ENCODE peak calls at places on chromosome 15, in four cellular contexts. J is uterus, E is adrenal gland, T is ovary. K is an unnamed sample. For H3K36me3, the result is how much of the 10 kb centered on the place peaks cover.

GRCh38 chr15:58528197-58528870 is 96.5 kb downstream of the LIPC start:
- DNase-seq in T (no peak), J (no peak), E (peak), K (no peak)

GRCh38 chr15:95574053-95574452 is 756.4 kb upstream of the NR2F2 start:
- DNase-seq in T (no peak), J (no peak), E (no peak), K (no peak)

GRCh38 chr15:66670198-66670597 is 31.8 kb upstream of the SMAD6 start:
- DNase-seq in E (no peak), T (no peak), J (no peak), K (no peak)

GRCh38 chr15:98896802-98897732 is 110.5 kb downstream of the PGPEP1L start:
- DNase-seq in J (peak), T (peak), E (peak), K (no peak)

GRCh38 chr15:50114381-50114780 is 4.7 kb downstream of the ATP8B4 start:
- DNase-seq in J (no peak), E (peak), T (no peak), K (no peak)

GRCh38 chr15:92121047-92121446 is 267.5 kb downstream of the SLCO3A1 start:
- DNase-seq in T (no peak), E (no peak), J (no peak), K (no peak)

GRCh38 chr15:95290376-95290973 is 1040.0 kb upstream of the NR2F2 start:
- DNase-seq in T (no peak), E (no peak), J (no peak), K (no peak)

GRCh38 chr15:98939311-98940080 is 68.1 kb downstream of the PGPEP1L start:
- DNase-seq in E (no peak), T (no peak), J (no peak), K (no peak)

GRCh38 chr15:98063311-98063710 is 102.8 kb downstream of the ARRDC4 start:
- DNase-seq in T (no peak), J (no peak), E (no peak), K (no peak)

GRCh38 chr15:57591822-57592367 is at the start of gene MYZAP:
- DNase-seq in J (peak), T (peak), E (peak), K (peak)

GRCh38 chr15:60583194-60583593 is 104.3 kb upstream of the ICE2 start:
- DNase-seq in E (peak), J (no peak), T (no peak), K (no peak)

GRCh38 chr15:52206446-52206845 is 15.3 kb upstream of the GNB5 start:
- DNase-seq in T (no peak), E (no peak), J (no peak), K (no peak)

GRCh38 chr15:99929266-99929665 is 196.0 kb upstream of the LYSMD4 start:
- DNase-seq in J (no peak), T (no peak), E (no peak), K (no peak)

GRCh38 chr15:54312528-54312927 is 334.3 kb downstream of the UNC13C start:
- DNase-seq in T (no peak), J (no peak), E (no peak), K (no peak)

GRCh38 chr15:49813615-49814014 is 192.8 kb downstream of the DTWD1 start:
- DNase-seq in T (no peak), J (no peak), E (no peak), K (no peak)

GRCh38 chr15:68157074-68157473 is 48.1 kb downstream of the CALML4 start:
- DNase-seq in J (no peak), T (no peak), E (no peak), K (no peak)

GRCh38 chr15:67137319-67137718 is 71.9 kb downstream of the SMAD3 start:
- DNase-seq in J (no peak), T (no peak), E (no peak), K (no peak)

GRCh38 chr15:42056934-42057743 is 36.3 kb upstream of the PLA2G4E start:
- DNase-seq in E (peak), J (no peak), T (peak), K (peak)
- TF ChIP-seq POLR2A in E (no peak), J (no peak), T (no peak), K (peak)

DNA sequence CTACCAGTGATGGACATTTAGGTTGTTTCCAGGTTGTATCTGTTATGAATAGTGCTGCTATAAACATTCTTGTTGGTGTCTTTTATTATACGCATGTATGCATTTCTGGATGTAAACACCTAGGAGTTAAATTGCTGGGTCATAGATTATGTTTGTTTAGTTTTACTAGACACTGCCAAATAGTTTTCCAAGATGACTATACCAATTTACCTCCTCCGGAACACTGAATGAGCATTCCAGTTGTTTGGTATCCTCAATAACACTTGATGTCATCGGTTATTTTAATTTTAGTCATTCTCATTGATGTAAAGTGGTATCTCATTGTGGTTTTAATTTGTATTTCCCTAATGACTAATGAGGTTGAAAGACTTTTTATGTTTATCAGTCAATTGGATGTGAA is 36.6 kb upstream of the ARID3B start:
- DNase-seq in J (no peak), E (no peak), T (no peak), K (no peak)
- H3K36me3 ChIP-seq in J (under half), E (under half), T (under half), K (under half)

GRCh38 chr15:70196314-70197291 is 98.9 kb upstream of the TLE3 start:
- DNase-seq in T (peak), E (no peak), J (peak), K (peak)
- TF ChIP-seq POLR2A in T (no peak), E (no peak), J (no peak), K (no peak)

GRCh38 chr15:90911906-90912769 is 9.0 kb downstream of the MAN2A2 start:
- DNase-seq in T (no peak), E (no peak), J (no peak), K (no peak)
- H3K36me3 ChIP-seq in T (under half), E (half or more), J (under half), K (under half)

GRCh38 chr15:88400069-88400468 is 67.1 kb downstream of the MRPL46 start:
- DNase-seq in E (no peak), J (no peak), T (no peak), K (no peak)
- TF ChIP-seq POLR2A in E (no peak), J (no peak), T (no peak), K (no peak)

GRCh38 chr15:89329329-89330084 is 5.1 kb downstream of the POLG start:
- DNase-seq in J (no peak), T (no peak), E (no peak), K (no peak)
- H3K36me3 ChIP-seq in J (under half), T (under half), E (half or more), K (under half)

GRCh38 chr15:34994925-34995324 is 6.8 kb upstream of the ZNF770 start:
- DNase-seq in T (no peak), J (no peak), E (no peak), K (no peak)
- TF ChIP-seq POLR2A in T (no peak), J (no peak), E (no peak), K (no peak)

DNA sequence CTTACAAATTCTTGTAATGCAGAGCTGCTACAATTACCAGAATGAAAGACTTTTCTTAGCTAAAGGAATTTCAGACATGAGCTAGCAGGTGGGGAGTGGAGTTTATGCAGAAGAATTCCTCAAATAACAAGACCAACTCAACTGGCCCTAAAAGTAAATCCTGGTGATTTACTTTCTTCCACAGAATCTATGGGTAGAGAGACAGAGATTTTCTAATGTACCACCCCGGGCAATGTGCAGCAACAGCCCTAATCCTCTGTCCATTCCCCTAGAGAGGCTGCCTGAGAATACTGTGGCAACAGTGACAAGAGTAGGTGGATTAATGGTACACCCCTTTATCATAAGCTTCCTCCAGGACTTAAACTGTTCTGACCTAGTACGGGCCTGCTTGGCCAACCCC is 55.2 kb downstream of the AQR start:
- DNase-seq in E (no peak), T (no peak), J (no peak), K (no peak)
- H3K36me3 ChIP-seq in E (half or more), T (under half), J (under half), K (under half)

GRCh38 chr15:90557147-90557546 is 27.4 kb downstream of the CRTC3 start:
- DNase-seq in T (no peak), J (no peak), E (no peak), K (no peak)

GRCh38 chr15:90560229-90560771 is 30.6 kb downstream of the CRTC3 start:
- DNase-seq in J (peak), E (peak), T (peak), K (no peak)

GRCh38 chr15:90559119-90559518 is 29.4 kb downstream of the CRTC3 start:
- DNase-seq in E (no peak), T (no peak), J (no peak), K (no peak)

GRCh38 chr15:90558182-90558581 is 28.5 kb downstream of the CRTC3 start:
- DNase-seq in T (peak), E (peak), J (no peak), K (no peak)

DNA sequence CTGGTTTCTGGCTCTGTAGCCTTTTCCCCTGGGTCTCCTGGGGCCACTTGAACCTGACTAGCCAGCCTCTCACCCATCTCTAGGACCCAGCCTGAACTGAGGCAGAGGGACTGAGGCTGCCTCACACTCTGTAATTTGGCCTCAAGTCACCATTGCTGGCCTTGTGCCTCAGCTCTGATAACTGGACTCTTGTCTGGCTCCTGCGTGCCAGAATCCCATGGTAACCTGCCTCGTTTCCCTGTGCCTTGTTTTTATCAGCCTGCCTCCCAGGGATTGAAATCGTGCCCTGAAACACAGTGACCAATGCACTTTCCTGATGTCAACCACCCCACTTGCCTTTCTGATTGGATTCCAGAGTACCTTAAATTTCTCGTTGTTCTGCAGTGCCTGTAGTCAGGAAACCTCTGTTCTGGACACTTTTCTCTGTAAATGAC is 27.9 kb downstream of the CRTC3 start:
- DNase-seq in E (peak), T (peak), J (peak), K (peak)
- TF ChIP-seq POLR2A in E (no peak), T (no peak), J (no peak), K (no peak)

DNA sequence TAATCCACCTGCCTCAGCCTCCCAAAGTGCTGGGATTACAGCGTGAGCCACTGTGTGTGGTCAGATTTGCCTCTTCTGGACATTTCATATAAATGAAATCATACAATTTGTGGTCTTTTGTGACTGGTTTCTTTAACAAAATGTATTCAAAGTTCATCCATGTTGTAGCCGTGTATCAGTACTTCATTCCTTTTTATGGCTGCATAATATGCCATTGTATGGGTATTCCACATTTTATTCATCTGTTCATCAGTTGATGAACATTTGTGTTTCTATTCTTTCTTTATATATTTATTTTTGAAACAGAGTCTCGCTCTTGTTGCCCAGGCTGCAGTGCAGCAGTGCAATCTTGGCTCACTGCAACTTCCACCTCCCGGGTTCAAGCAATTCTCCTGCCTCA is 25.8 kb downstream of the WDR76 start:
- DNase-seq in T (no peak), J (no peak), E (no peak), K (no peak)
- H3K36me3 ChIP-seq in T (under half), J (under half), E (under half), K (under half)

K was measured in breast epithelium.